ENCODE peak calls at places on chromosomes 13 and 19, in nine cellular contexts. G is right lobe of liver, A is body of pancreas, B is bronchial epithelial cell, J is choroid plexus epithelial cell, W is fibroblast of mammary gland, E is cardiac muscle cell, C is uterus, M is tibial nerve. N is an unnamed sample.

GRCh38 chr13:101730420-101731000 is 278.0 kb downstream of the ITGBL1 start:
- DNase-seq in A (peak; percentile 10), E (no peak), B (no peak), C (no peak), G (no peak), W (peak; percentile 17), J (peak; percentile 23), M (no peak), N (peak; percentile 12)

GRCh38 chr13:106752584-106753202 is 184.8 kb upstream of the ARGLU1 start:
- DNase-seq in E (peak; percentile 28), W (no peak), C (no peak), G (no peak), B (no peak), M (no peak), J (no peak), A (no peak), N (no peak)

GRCh38 chr19:15555759-15556633 is 47.7 kb downstream of the CYP4F22 start:
- DNase-seq in E (peak; percentile 86), M (peak; percentile 71), G (peak; percentile 94), C (peak; percentile 86), W (peak; percentile 90), A (peak; percentile 92), J (peak; percentile 95), B (peak; percentile 75), N (peak; percentile 86)

GRCh38 chr13:22262328-22262920 is 591.6 kb downstream of the FGF9 start:
- DNase-seq in W (no peak), E (no peak), A (no peak), C (no peak), M (no peak), G (no peak), J (no peak), B (no peak), N (no peak)

GRCh38 chr19:3054972-3055740 is 7.1 kb downstream of the TLE5 start:
- DNase-seq in A (peak; percentile 42), B (peak; percentile 82), G (no peak), W (no peak), C (no peak), M (no peak), E (no peak), J (peak; percentile 72), N (no peak)

GRCh38 chr19:45103625-45104319 is 10.8 kb downstream of the PPP1R37 start:
- DNase-seq in B (no peak), A (peak; percentile 64), C (no peak), M (no peak), G (no peak), E (no peak), J (no peak), W (no peak), N (no peak)

GRCh38 chr19:33640773-33641172 is 19.0 kb downstream of the CHST8 start:
- DNase-seq in A (no peak), C (no peak), M (no peak), G (no peak), E (no peak), B (no peak), W (no peak), J (no peak), N (no peak)

GRCh38 chr13:74409551-74409950 is 275.3 kb upstream of the KLF12 start:
- DNase-seq in B (no peak), J (no peak), M (no peak), G (no peak), W (no peak), C (no peak), E (no peak), A (no peak), N (no peak)

GRCh38 chr13:52450012-52450792 is at the start of gene VPS36:
- DNase-seq in M (peak; percentile 93), J (peak; percentile 96), B (peak; percentile 75), G (peak; percentile 97), E (peak; percentile 99), A (peak; percentile 96), W (peak; percentile 91), C (peak; percentile 95), N (peak; percentile 95)

GRCh38 chr13:113786262-113786841 is 27.3 kb downstream of the TMEM255B start:
- DNase-seq in J (peak; percentile 29), E (no peak), W (peak; percentile 60), A (no peak), B (peak; percentile 18), M (no peak), G (no peak), C (no peak), N (peak; percentile 67)

GRCh38 chr13:35876601-35877000 is 254.6 kb downstream of the DCLK1 start:
- DNase-seq in J (no peak), W (no peak), G (no peak), A (no peak), E (no peak), M (no peak), B (no peak), C (no peak), N (no peak)

GRCh38 chr19:38149597-38149996 is 74.4 kb downstream of the DPF1 start:
- DNase-seq in M (no peak), E (no peak), J (peak; percentile 30), C (no peak), W (peak; percentile 18), G (no peak), A (no peak), B (no peak), N (no peak)

GRCh38 chr19:14167594-14168138 is 31.3 kb upstream of the ASF1B start:
- DNase-seq in B (no peak), E (no peak), C (no peak), A (no peak), J (no peak), G (no peak), W (no peak), M (no peak), N (no peak)

DNA sequence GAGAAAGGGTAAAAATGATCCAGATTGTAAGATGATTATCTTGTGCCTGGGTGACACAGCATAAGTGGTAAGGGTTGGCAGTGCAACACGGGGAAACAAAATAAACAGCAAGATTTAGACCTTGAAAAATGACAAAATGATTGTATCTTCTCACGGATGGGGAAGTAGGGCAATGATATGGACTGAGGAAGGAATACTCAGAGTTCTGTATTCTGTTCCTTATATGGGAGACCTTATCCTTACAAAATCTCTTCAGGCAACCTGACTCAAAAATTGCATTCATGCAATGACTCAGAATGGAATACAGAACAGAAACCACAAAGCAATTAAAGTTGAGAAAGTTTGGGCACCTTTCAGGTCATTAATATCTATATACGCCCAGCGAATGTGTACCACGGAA is 149.0 kb downstream of the HS6ST3 start:
- DNase-seq in J (no peak), A (no peak), M (no peak), C (no peak), W (no peak), G (no peak), B (peak; percentile 36), E (no peak), N (peak; percentile 36)
- H3K4me3 ChIP-seq in J (no peak overlapping the region), A (no peak overlapping the region), M (no peak overlapping the region), C (no peak overlapping the region), W (no peak overlapping the region), G (no peak overlapping the region), B (no peak overlapping the region), E (no peak overlapping the region), N (no peak overlapping the region)

DNA sequence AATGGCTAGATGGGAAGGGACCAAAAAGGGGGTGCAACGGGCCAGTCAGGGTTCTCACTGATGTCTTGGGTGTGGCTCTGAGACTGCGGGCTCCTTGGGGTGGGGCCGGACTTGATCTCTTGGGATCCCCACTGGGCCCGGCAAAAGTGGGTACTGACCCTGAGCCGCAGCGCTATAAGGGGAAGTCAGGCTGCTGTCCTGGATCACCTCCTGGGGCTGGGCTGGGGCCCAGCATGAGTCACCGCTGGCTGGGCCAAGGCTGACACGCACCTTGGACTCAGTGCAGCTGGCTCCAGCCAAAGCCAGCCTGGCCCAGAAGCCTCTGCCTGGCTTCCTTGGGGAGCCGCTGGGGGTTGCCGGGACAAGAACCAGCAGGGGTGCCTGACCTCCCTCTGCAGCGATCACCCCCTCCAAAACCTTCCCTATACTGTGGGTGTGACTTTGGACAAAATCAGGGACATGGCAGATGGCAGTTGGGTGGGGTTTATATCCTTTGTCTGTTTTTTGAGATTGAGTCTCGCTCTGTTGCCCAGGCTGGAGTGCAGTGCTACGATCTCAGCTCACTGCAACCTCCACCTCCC is 614 bp upstream of the IQCN start:
- DNase-seq in M (peak; percentile 76), G (peak; percentile 94), C (peak; percentile 89), W (peak; percentile 91), E (no peak), A (peak; percentile 94), B (peak; percentile 72), J (peak; percentile 85), N (peak; percentile 91)
- TF ChIP-seq CTCF in M (no peak), G (no peak), C (peak; percentile 25), W (no peak), E (no peak), A (peak; percentile 34), B (no peak), J (no peak), N (no peak)

GRCh38 chr13:97259787-97260641 is 37.9 kb downstream of the MBNL2 start:
- DNase-seq in A (no peak), B (peak; percentile 58), G (no peak), J (peak; percentile 87), W (peak; percentile 75), M (no peak), C (no peak), E (no peak), N (peak; percentile 64)
- H3K4me3 ChIP-seq in A (no peak overlapping the region), B (no peak overlapping the region), G (no peak overlapping the region), J (no peak overlapping the region), W (no peak overlapping the region), M (no peak overlapping the region), C (no peak overlapping the region), E (no peak overlapping the region), N (no peak overlapping the region)

GRCh38 chr13:51122868-51123267 is 11.8 kb upstream of the C13orf42 start:
- DNase-seq in W (peak; percentile 30), G (no peak), A (no peak), B (no peak), M (no peak), J (no peak), C (no peak), E (no peak), N (no peak)

GRCh38 chr13:51130348-51130747 is 19.3 kb upstream of the C13orf42 start:
- DNase-seq in B (no peak), W (no peak), J (no peak), A (no peak), C (no peak), E (no peak), G (no peak), M (no peak), N (no peak)

GRCh38 chr13:51125495-51126226 is 14.6 kb upstream of the C13orf42 start:
- DNase-seq in C (peak; percentile 35), E (peak; percentile 78), B (peak; percentile 49), G (peak; percentile 75), J (peak; percentile 79), M (no peak), W (peak; percentile 62), A (peak; percentile 70), N (peak; percentile 50)
- TF ChIP-seq CTCF in C (peak; percentile 58), E (peak; percentile 86), B (peak; percentile 84), G (peak; percentile 68), J (peak; percentile 92), M (peak; percentile 55), W (peak; percentile 83), A (peak; percentile 78), N (peak; percentile 89)

N was measured in astrocyte of the spinal cord.